ENCODE peak calls at places on chromosomes 5 and 9, in four cellular contexts. F, A, E and T are unnamed samples.

GRCh38 chr9:126412945-126413344 is 86.3 kb downstream of the MVB12B start:
- DNase-seq in A (no peak), F (no peak), E (no peak), T (no peak)

GRCh38 chr9:128325629-128326028 is 3.0 kb downstream of the COQ4 start:
- DNase-seq in A (no peak), F (no peak), E (no peak), T (no peak)

GRCh38 chr5:66242050-66242449 is 98.0 kb downstream of the SREK1 start:
- DNase-seq in F (no peak), E (no peak), A (no peak), T (no peak)

GRCh38 chr5:106780355-106780754 is 890.4 kb downstream of the EFNA5 start:
- DNase-seq in E (no peak), F (peak; percentile 28), A (no peak), T (no peak)

GRCh38 chr9:35935261-35935660 is 22.7 kb downstream of the OR2S2 start:
- DNase-seq in F (no peak), A (no peak), E (no peak), T (no peak)

GRCh38 chr9:114483499-114483898 is 21.8 kb downstream of the WHRN start:
- DNase-seq in A (no peak), E (peak; percentile 17), F (no peak), T (no peak)

GRCh38 chr9:105064248-105065118 is 136.5 kb upstream of the ABCA1 start:
- DNase-seq in F (peak; percentile 91), E (peak; percentile 92), A (peak; percentile 95), T (peak; percentile 83)

GRCh38 chr5:129465945-129466344 is 5.8 kb downstream of the ADAMTS19 start:
- DNase-seq in A (no peak), E (no peak), F (no peak), T (no peak)

GRCh38 chr9:29669613-29670012 is 2096.3 kb upstream of the C9orf72 start:
- DNase-seq in A (no peak), E (no peak), F (no peak), T (no peak)

GRCh38 chr5:67047616-67048015 is 149.0 kb downstream of the CD180 start:
- DNase-seq in A (no peak), F (no peak), E (peak; percentile 33), T (no peak)

GRCh38 chr9:17491780-17492179 is 87.1 kb upstream of the SH3GL2 start:
- DNase-seq in A (no peak), E (no peak), F (no peak), T (no peak)

GRCh38 chr9:109519366-109519765 is 21.3 kb upstream of the PTPN3 start:
- DNase-seq in E (no peak), F (no peak), A (no peak), T (no peak)

GRCh38 chr9:71518045-71518888 is 250.0 kb downstream of the CEMIP2 start:
- DNase-seq in E (no peak), F (no peak), A (no peak), T (no peak)

GRCh38 chr5:96936431-96937221 is 746 bp downstream of the LNPEP start:
- DNase-seq in F (peak; percentile 46), A (no peak), E (peak; percentile 70), T (no peak)

GRCh38 chr5:138985256-138985655 is 110.1 kb upstream of the LRRTM2 start:
- DNase-seq in F (peak; percentile 52), E (no peak), A (no peak), T (peak; percentile 25)

GRCh38 chr9:123401879-123402513 is 46.0 kb downstream of the CRB2 start:
- DNase-seq in A (peak; percentile 41), E (peak; percentile 77), F (no peak), T (peak; percentile 55)

GRCh38 chr5:161406880-161407279 is 139.6 kb downstream of the GABRB2 start:
- DNase-seq in E (no peak), F (no peak), A (no peak), T (no peak)

GRCh38 chr5:119395080-119395836 is 39.4 kb downstream of the TNFAIP8 start:
- DNase-seq in A (no peak), E (no peak), F (no peak), T (no peak)

GRCh38 chr5:69136296-69136695 is 30.7 kb upstream of the CCNB1 start:
- DNase-seq in F (no peak), A (no peak), E (no peak), T (no peak)

GRCh38 chr9:132044176-132044880 is 35.3 kb downstream of the MED27 start:
- DNase-seq in A (no peak), F (no peak), E (peak; percentile 61), T (no peak)

GRCh38 chr5:130762031-130762430 is 403.0 kb downstream of the HINT1 start:
- DNase-seq in F (no peak), A (no peak), E (peak; percentile 4), T (no peak)

GRCh38 chr9:129624168-129624759 is 1.7 kb upstream of the NTMT1 start:
- DNase-seq in E (peak; percentile 67), F (peak; percentile 68), A (peak; percentile 39), T (no peak)